ENCODE peak calls at places on chromosome 2, in five cellular contexts. M, G, S, Z and J are unnamed samples.

GRCh38 chr2:20040489-20041172 is 10.8 kb downstream of the LAPTM4A start:
- DNase-seq in M (no peak), G (peak), S (no peak), Z (no peak), J (peak)

GRCh38 chr2:233385489-233386044 is 31.3 kb downstream of the DGKD start:
- DNase-seq in M (no peak), G (no peak), S (peak), Z (no peak), J (no peak)

GRCh38 chr2:181281206-181281832 is 175.9 kb upstream of the ITGA4 start:
- DNase-seq in M (no peak), G (no peak), S (no peak), Z (no peak), J (no peak)

GRCh38 chr2:129135017-129135416 is 816.3 kb upstream of the HS6ST1 start:
- DNase-seq in M (no peak), G (no peak), S (no peak), Z (no peak), J (no peak)

GRCh38 chr2:225190987-225191386 is 148.7 kb upstream of the DOCK10 start:
- DNase-seq in M (no peak), G (no peak), S (no peak), Z (no peak), J (no peak)

GRCh38 chr2:28471214-28471613 is 24.6 kb upstream of the PLB1 start:
- DNase-seq in M (no peak), G (peak), S (no peak), Z (no peak), J (no peak)

GRCh38 chr2:9071032-9071431 is 67.5 kb upstream of the MBOAT2 start:
- DNase-seq in M (no peak), G (peak), S (no peak), Z (no peak), J (peak)

GRCh38 chr2:61210332-61210981 is 48.5 kb downstream of the C2orf74 start:
- DNase-seq in M (no peak), G (peak), S (no peak), Z (no peak), J (peak)

GRCh38 chr2:170408461-170409163 is 230.7 kb downstream of the MYO3B start:
- DNase-seq in M (no peak), G (no peak), S (no peak), Z (no peak), J (no peak)

GRCh38 chr2:141062443-141062842 is 1068.4 kb downstream of the LRP1B start:
- DNase-seq in M (peak), G (no peak), S (no peak), Z (no peak), J (no peak)

GRCh38 chr2:171598713-171599319 is 76.5 kb downstream of the CYBRD1 start:
- DNase-seq in M (no peak), G (peak), S (peak), Z (no peak), J (peak)

GRCh38 chr2:85307527-85307897 is 20.3 kb downstream of the TGOLN2 start:
- DNase-seq in M (no peak), G (no peak), S (no peak), Z (no peak), J (no peak)

GRCh38 chr2:241895732-241896641 is 26.5 kb downstream of the RTP5 start:
- DNase-seq in M (peak), G (peak), S (no peak), Z (peak), J (no peak)

GRCh38 chr2:200252661-200253067 is 53.8 kb upstream of the SPATS2L start:
- DNase-seq in M (no peak), G (peak), S (no peak), Z (no peak), J (peak)

GRCh38 chr2:9558948-9559381 is 3.3 kb upstream of the ADAM17 start:
- DNase-seq in M (no peak), G (peak), S (no peak), Z (no peak), J (peak)

GRCh38 chr2:108182489-108182888 is 57.3 kb upstream of the SULT1C3 start:
- DNase-seq in M (no peak), G (peak), S (no peak), Z (no peak), J (no peak)

GRCh38 chr2:46804794-46805193 is 110.8 kb downstream of the MCFD2 start:
- DNase-seq in M (no peak), G (no peak), S (no peak), Z (peak), J (no peak)

GRCh38 chr2:225602205-225602604 is 202.7 kb downstream of the NYAP2 start:
- DNase-seq in M (no peak), G (no peak), S (no peak), Z (no peak), J (no peak)

GRCh38 chr2:237685408-237685807 is 58.0 kb downstream of the LRRFIP1 start:
- DNase-seq in M (no peak), G (peak), S (no peak), Z (no peak), J (no peak)

GRCh38 chr2:217695033-217695520 is 307.7 kb downstream of the TNS1 start:
- DNase-seq in M (no peak), G (peak), S (no peak), Z (no peak), J (peak)

GRCh38 chr2:196271786-196272185 is 100.4 kb upstream of the STK17B start:
- DNase-seq in M (no peak), G (no peak), S (no peak), Z (no peak), J (no peak)

GRCh38 chr2:36952748-36953197 is 13.6 kb downstream of the STRN start:
- DNase-seq in M (no peak), G (peak), S (no peak), Z (no peak), J (peak)

GRCh38 chr2:99488999-99489757 is 639 bp downstream of the REV1 start:
- DNase-seq in M (peak), G (peak), S (no peak), Z (peak), J (no peak)

GRCh38 chr2:106159867-106160785 is 34.0 kb downstream of the UXS1 start:
- DNase-seq in M (no peak), G (no peak), S (no peak), Z (no peak), J (no peak)

GRCh38 chr2:201129044-201129505 is 13.1 kb downstream of the CFLAR start:
- DNase-seq in M (no peak), G (peak), S (no peak), Z (no peak), J (peak)

DNA sequence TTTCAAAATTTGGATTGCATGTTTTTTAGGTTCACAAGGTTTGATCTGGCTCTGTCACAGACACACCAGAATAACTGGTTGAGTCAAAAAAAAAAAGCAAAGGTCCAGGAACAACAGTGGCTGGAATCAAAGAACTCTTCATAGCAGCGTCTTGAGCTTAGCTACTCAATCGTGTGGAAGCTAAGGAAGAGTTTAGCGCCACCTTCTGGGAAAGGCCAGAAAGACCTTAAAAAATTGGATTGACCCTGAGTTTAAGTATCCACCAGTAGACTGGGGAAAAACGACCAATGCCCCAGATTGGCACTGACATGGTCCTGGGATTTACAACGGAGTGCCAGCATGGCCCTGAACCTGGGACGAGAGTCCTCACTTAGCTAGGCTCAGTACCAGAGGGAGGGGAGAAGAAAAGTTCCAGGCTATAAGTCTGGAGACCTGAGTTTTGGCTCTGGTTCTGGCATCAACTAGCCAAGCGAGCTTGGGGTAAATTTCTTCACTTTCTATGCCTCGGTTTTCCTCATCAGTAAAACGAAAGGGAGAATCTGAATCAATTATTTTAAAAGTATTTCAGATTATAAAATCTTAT is 71.1 kb upstream of the TFCP2L1 start:
- DNase-seq in M (no peak), G (peak), S (no peak), Z (no peak), J (no peak)
- TF ChIP-seq CTCF in M (peak), G (peak), S (peak), Z (peak), J (peak)

GRCh38 chr2:38376683-38377500 is at the start of gene ATL2:
- DNase-seq in M (peak), G (peak), S (peak), Z (peak), J (peak)

GRCh38 chr2:38376346-38376682 is 759 bp downstream of the ATL2 start:
- DNase-seq in M (peak), G (peak), S (peak), Z (peak), J (peak)

GRCh38 chr2:38377501-38378258 is 607 bp upstream of the ATL2 start:
- DNase-seq in M (no peak), G (peak), S (no peak), Z (no peak), J (no peak)

GRCh38 chr2:38375711-38376345 is 1.2 kb downstream of the ATL2 start:
- DNase-seq in M (peak), G (peak), S (no peak), Z (no peak), J (no peak)

DNA sequence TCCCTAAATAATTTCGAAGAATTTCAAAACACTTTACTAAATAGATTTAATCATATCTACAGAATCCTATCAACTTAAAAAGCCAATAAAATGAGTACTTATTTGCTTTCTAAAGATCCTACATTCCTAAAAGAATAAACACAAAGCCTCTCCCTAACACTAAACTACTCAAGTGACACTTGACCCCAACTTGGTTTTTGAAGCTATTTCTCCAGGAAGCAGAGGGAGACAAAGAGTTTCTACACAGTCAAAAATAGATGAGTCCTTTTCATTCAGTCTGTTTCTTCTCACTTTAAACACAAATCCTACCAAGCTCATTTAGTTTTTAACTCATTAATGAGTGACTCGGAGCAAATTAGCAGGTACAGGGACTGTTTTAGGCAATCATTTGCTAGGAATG is 2.1 kb downstream of the ATL2 start:
- DNase-seq in M (no peak), G (peak), S (no peak), Z (no peak), J (no peak)
- TF ChIP-seq CTCF in M (no peak), G (no peak), S (no peak), Z (no peak), J (peak)

DNA sequence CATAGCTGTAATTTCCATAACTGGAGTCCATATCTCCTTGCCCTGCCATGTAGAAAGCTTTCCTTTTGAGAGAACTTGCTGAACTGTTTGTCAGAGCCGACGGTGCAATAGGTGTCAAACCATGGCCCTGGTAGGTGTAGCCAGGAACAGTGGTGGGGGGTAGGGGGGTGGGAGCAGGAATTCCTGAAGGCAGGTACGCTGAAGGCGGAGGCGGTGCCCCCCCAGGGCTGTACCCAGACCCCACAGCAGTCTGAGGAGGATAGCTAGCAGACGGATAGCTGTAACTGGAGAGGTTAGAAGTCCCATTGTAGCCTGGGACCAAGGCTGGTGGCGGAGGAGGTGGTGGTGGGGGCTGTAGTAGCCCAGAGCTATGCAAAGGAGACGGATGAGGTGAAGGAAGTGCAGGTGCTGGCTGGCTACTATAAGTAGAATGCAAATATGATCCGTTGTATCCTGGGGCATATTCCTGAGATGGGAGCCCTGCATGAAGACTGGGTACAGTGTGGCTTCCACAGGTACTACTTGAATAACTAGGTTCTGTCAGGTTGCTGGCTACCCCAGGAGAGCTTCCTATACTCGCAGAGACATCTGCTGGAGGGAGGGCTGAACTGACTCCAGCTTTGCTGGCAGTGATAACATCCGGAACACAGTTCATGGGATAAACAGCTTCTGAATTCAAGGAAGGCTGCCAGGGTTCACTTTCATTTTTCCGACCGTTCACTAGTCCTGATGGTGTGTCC is 124.8 kb downstream of the FIGN start:
- DNase-seq in M (peak), G (no peak), S (no peak), Z (no peak), J (no peak)
- TF ChIP-seq CTCF in M (no peak), G (peak), S (no peak), Z (peak), J (peak)

DNA sequence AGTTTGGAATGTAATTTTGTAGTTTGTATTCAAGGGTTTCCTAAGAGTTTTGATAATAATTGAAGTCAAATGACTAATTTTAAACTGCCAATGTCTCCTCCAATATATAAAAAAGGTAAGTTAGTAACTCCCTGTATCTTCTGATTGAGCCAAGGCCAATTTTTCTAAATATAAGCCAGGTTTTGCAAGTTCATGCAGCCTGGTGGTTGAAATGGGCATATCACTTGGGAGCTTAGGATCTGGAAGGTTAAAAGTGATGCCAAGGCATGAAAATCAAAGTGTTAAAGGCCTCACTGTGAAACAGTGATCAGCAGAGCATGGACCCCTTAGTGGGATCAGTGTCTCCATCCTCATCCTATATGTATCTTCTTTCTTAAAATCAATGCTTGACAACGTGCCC is 60.5 kb downstream of the MERTK start:
- DNase-seq in M (no peak), G (no peak), S (no peak), Z (no peak), J (no peak)
- TF ChIP-seq CTCF in M (no peak), G (no peak), S (no peak), Z (peak), J (no peak)

DNA sequence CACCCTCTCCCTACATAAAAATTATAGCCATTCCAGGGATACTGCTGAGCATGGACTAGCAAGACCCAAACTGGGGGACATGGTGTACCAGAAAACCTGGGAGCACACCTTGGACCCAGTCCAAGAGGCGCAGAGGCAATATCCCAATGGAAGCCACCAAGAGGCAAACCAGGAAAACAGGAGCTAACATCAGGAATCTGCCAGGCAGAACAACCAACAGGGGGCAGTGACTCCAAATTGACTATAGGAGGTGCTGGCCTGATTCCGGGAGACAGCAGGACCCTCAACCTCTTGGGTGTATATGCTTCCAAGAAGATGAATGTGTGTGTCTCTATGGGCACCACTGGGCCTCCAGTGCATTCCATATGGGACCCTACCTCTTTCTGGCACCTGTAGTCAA is 172.7 kb upstream of the ARL4C start:
- DNase-seq in M (no peak), G (no peak), S (no peak), Z (no peak), J (no peak)
- TF ChIP-seq CTCF in M (no peak), G (no peak), S (peak), Z (peak), J (peak)

DNA sequence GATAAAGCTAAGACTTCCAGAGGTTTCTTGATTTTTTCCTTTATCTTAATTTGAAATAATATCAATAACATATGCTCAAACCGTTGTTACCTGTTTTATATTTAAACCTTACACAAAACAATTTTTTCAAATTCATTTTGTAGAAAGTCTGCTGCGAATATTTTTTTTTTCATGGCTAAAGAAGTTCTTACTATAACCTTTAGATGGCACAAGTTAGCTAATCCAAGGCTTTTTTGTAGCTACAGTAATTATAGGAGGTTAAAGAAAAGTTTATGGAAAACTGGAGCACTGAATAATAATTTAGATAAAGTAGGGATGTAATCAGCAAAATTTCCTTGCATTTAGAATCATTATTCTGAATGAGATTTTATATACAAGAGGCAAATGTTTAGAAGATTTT is 78.0 kb upstream of the PNPT1 start:
- DNase-seq in M (no peak), G (peak), S (no peak), Z (no peak), J (no peak)
- TF ChIP-seq CTCF in M (peak), G (peak), S (peak), Z (peak), J (peak)

DNA sequence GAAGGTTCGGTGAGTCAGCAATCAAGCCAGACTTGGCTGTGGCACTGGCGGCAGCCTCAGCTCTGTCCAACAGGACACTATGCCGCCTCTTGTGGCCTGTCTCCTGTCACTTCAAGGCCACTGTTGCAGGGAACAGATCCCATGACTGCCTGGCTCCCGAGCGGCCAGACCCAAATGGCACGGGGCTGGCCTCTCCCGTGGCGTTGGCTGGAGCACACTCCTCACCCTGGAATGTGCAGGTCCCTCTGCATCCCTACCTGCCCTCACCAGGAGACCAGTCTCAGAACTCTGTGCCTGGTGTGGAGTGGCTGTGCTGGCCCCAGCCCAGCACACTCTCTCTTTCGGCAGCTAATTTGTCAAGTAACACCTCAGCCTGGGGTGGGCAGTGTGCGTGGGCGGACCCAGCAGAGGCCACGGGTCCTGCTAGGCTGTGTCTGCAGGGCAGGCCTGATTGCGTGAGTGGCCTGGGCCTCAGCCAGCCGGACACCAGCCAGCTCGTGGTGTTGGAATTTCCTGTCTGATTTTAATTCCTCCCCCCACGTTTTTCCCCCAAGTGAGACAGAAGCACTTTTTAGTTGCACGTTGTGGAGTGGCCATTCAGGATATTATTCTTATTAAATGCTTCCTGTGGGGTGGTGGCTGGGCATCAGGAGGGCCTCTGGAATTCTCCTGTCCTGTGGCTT is 179.3 kb downstream of the GLI2 start:
- DNase-seq in M (no peak), G (peak), S (no peak), Z (no peak), J (no peak)
- TF ChIP-seq CTCF in M (no peak), G (no peak), S (no peak), Z (no peak), J (no peak)

GRCh38 chr2:71530987-71531332 is 77.6 kb downstream of the DYSF start:
- DNase-seq in M (no peak), G (no peak), S (no peak), Z (no peak), J (no peak)
- TF ChIP-seq CTCF in M (no peak), G (no peak), S (no peak), Z (no peak), J (no peak)

DNA sequence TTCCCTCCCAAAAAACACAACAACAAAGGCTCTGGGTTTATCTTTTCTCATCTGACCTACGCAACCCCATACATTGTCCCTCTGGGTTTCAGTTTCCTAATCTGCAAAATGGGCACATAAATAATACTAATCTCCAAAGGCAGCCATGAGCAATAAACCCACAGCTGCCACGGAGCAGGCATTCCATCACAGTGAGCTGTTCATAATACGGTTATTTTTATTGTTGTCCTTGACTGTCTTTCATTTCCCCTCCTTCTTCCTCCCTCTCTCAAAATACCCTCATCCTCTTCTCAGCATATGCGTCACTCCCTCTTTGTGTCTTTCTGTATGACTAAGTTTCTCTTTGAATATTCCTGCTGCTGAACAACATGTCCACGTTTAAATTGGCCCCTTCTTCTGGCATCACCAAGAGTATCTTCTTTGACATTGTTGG is 129.8 kb upstream of the CAB39 start:
- DNase-seq in M (no peak), G (peak), S (peak), Z (no peak), J (peak)
- TF ChIP-seq CTCF in M (no peak), G (no peak), S (no peak), Z (no peak), J (no peak)